ENCODE peak calls at places on chromosome 12, in nine cellular contexts. B, G, M, V, X, A, J, I and P are unnamed samples.

GRCh38 chr12:107560194-107560905 is 125.2 kb upstream of the PWP1 start:
- DNase-seq in I (no peak), X (no peak), A (no peak), B (no peak), G (no peak), M (no peak), J (no peak), V (no peak), P (no peak)

GRCh38 chr12:51118706-51119105 is 35.3 kb upstream of the CSRNP2 start:
- DNase-seq in B (no peak), J (peak), G (peak), I (no peak), V (no peak), A (no peak), M (no peak), X (no peak), P (peak)

GRCh38 chr12:117050060-117050459 is 49.2 kb downstream of the TESC start:
- DNase-seq in G (no peak), I (no peak), A (no peak), V (no peak), M (no peak), X (no peak), J (no peak), B (no peak), P (no peak)

GRCh38 chr12:123705935-123706334 is 6.2 kb upstream of the ATP6V0A2 start:
- DNase-seq in V (no peak), J (no peak), B (no peak), I (no peak), X (no peak), M (no peak), A (no peak), G (peak), P (no peak)

GRCh38 chr12:120199025-120199424 is 1.9 kb downstream of the RPLP0 start:
- DNase-seq in I (no peak), J (no peak), M (no peak), V (no peak), A (no peak), X (no peak), G (no peak), B (no peak), P (no peak)

GRCh38 chr12:71981149-71981548 is 42.5 kb downstream of the TPH2 start:
- DNase-seq in J (peak), M (no peak), V (no peak), G (no peak), X (no peak), I (no peak), B (peak), A (no peak), P (peak)

GRCh38 chr12:68612245-68612644 is 1.5 kb downstream of the RAP1B start:
- DNase-seq in G (peak), J (peak), A (no peak), M (no peak), V (no peak), I (no peak), X (no peak), B (peak), P (no peak)

GRCh38 chr12:102479099-102479887 is 1.1 kb downstream of the IGF1 start:
- DNase-seq in I (no peak), V (no peak), M (no peak), X (no peak), A (no peak), G (no peak), J (peak), B (no peak), P (peak)

GRCh38 chr12:76739896-76740295 is 24.0 kb upstream of the ZDHHC17 start:
- DNase-seq in M (no peak), J (no peak), V (no peak), G (no peak), B (no peak), A (no peak), X (no peak), I (no peak), P (no peak)

GRCh38 chr12:63966603-63966975 is 122.1 kb downstream of the SRGAP1 start:
- DNase-seq in B (no peak), V (no peak), J (no peak), A (no peak), M (no peak), G (no peak), X (no peak), I (no peak), P (no peak)

GRCh38 chr12:46908236-46908935 is 82.6 kb upstream of the SLC38A4 start:
- DNase-seq in X (no peak), M (no peak), V (no peak), A (no peak), I (no peak), J (peak), G (peak), B (peak), P (peak)

GRCh38 chr12:52988933-52989332 is 17.3 kb upstream of the EIF4B start:
- DNase-seq in A (no peak), B (no peak), V (no peak), G (no peak), M (no peak), I (no peak), X (no peak), J (no peak), P (no peak)

GRCh38 chr12:116194935-116195431 is 82.5 kb downstream of the MED13L start:
- DNase-seq in A (peak), I (peak), J (no peak), G (no peak), B (no peak), M (no peak), V (no peak), X (no peak), P (no peak)

GRCh38 chr12:107875772-107876171 is 101.3 kb downstream of the ASCL4 start:
- DNase-seq in I (no peak), J (no peak), X (no peak), V (no peak), G (no peak), B (no peak), A (no peak), M (no peak), P (no peak)

GRCh38 chr12:75943730-75944096 is 87.9 kb downstream of the PHLDA1 start:
- DNase-seq in B (no peak), I (no peak), J (no peak), M (no peak), V (no peak), G (no peak), X (no peak), A (no peak), P (no peak)

GRCh38 chr12:88952543-88952942 is 372.3 kb upstream of the KITLG start:
- DNase-seq in G (peak), V (no peak), I (no peak), B (peak), A (no peak), J (peak), X (no peak), M (no peak), P (peak)

GRCh38 chr12:89439946-89440345 is 84.7 kb downstream of the GALNT4 start:
- DNase-seq in M (no peak), I (no peak), J (peak), X (no peak), B (peak), V (no peak), G (peak), A (no peak), P (peak)

GRCh38 chr12:19517583-19517982 is 78.3 kb downstream of the AEBP2 start:
- DNase-seq in X (no peak), A (no peak), G (no peak), B (peak), M (no peak), J (no peak), V (no peak), I (no peak), P (no peak)

GRCh38 chr12:79298511-79298910 is 392.3 kb downstream of the PAWR start:
- DNase-seq in J (no peak), I (no peak), X (no peak), B (no peak), A (no peak), G (no peak), V (no peak), M (no peak), P (no peak)

GRCh38 chr12:29242921-29243431 is 93.9 kb downstream of the FAR2 start:
- DNase-seq in B (no peak), A (no peak), G (no peak), J (no peak), X (no peak), V (no peak), M (no peak), I (no peak), P (no peak)

GRCh38 chr12:127987199-127987901 is 279.6 kb upstream of the TMEM132C start:
- DNase-seq in A (no peak), G (peak), X (no peak), J (peak), V (no peak), B (no peak), I (no peak), M (no peak), P (no peak)

GRCh38 chr12:64669270-64669842 is 59.1 kb downstream of the RASSF3 start:
- DNase-seq in X (no peak), I (peak), A (peak), V (peak), J (no peak), M (no peak), B (no peak), G (peak), P (no peak)

GRCh38 chr12:3200032-3200617 is 122.9 kb downstream of the TSPAN9 start:
- DNase-seq in X (peak), G (peak), I (peak), A (no peak), V (peak), B (peak), J (peak), M (peak), P (peak)

GRCh38 chr12:5251786-5252185 is 180.1 kb upstream of the NTF3 start:
- DNase-seq in J (no peak), X (no peak), G (no peak), I (no peak), B (no peak), V (no peak), A (no peak), M (no peak), P (no peak)

GRCh38 chr12:53761306-53761705 is 9.5 kb upstream of the CISTR start:
- DNase-seq in G (no peak), B (no peak), I (no peak), A (no peak), M (no peak), V (no peak), J (no peak), X (no peak), P (no peak)

GRCh38 chr12:34396006-34396860 is 373.9 kb downstream of the ALG10 start:
- DNase-seq in A (peak), V (no peak), M (no peak), B (no peak), I (peak), X (no peak), G (no peak), J (no peak), P (no peak)

GRCh38 chr12:105580841-105581352 is 250.4 kb downstream of the C12orf75 start:
- DNase-seq in V (peak), X (no peak), I (no peak), M (no peak), B (no peak), G (no peak), J (no peak), A (no peak), P (no peak)

GRCh38 chr12:112858776-112859175 is 48.0 kb upstream of the OAS1 start:
- DNase-seq in M (no peak), J (no peak), B (no peak), I (no peak), V (no peak), X (no peak), G (no peak), A (no peak), P (no peak)

GRCh38 chr12:111437816-111438454 is 32.2 kb downstream of the SH2B3 start:
- DNase-seq in X (peak), I (no peak), J (peak), A (no peak), B (peak), G (peak), M (no peak), V (no peak), P (peak)

GRCh38 chr12:81863406-81863805 is 104.3 kb upstream of the PPFIA2 start:
- DNase-seq in V (no peak), A (no peak), G (peak), M (no peak), I (no peak), X (peak), J (no peak), B (no peak), P (no peak)

GRCh38 chr12:96219700-96220206 is 25.6 kb downstream of the ELK3 start:
- DNase-seq in X (peak), V (no peak), A (no peak), G (peak), B (peak), M (no peak), J (peak), I (no peak), P (peak)

DNA sequence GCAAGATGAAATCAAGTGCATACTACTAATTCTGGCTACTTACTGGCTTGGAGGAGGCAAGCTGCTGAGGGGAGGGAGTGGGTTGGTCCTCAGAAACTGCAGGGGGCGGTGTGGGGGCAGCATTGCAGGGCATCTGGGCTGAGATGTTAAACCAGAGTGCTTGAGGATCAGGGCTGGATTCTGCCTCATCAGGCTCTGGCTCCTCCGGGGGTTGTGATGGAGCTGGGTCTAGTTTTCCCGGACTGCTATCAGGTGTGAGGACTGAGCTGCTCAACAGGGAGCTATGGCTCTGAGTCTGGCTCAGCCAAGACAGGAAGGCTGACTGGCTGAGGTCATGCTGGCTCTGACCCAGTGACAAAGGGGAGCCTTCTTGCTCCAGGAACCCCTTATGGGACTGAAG is 28.6 kb downstream of the BAZ2A start:
- DNase-seq in V (peak), X (no peak), G (no peak), A (peak), I (peak), M (no peak), B (peak), J (no peak), P (no peak)
- TF ChIP-seq CTCF in V (no peak), X (peak), G (peak), A (no peak), I (peak), M (peak), B (peak), J (peak), P (peak)

GRCh38 chr12:22100952-22101748 is 55.1 kb downstream of the CMAS start:
- DNase-seq in A (peak), M (peak), I (peak), G (peak), X (no peak), V (peak), B (peak), J (peak), P (peak)
- TF ChIP-seq CTCF in A (peak), M (peak), I (peak), G (peak), X (peak), V (peak), B (peak), J (peak), P (peak)

DNA sequence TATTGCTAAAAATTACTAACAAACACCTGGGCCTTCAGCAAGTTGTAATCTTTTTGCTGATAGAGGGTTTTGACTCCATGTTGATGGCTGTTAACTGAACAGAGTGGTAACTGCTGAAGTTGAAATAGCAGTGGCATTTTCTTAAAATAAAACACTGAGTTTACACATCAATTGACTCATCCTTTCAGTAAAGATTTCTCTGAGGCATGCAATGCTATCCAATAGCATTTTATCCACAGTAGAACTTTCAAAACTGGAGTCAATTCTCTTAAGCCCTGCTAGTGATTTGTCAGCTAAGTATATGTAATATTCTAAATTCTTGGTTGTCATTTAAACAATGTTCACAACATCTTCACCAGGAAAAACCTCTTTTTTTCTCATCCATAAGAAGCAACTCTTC is 59.5 kb downstream of the CMAS start:
- DNase-seq in M (no peak), V (no peak), I (no peak), A (no peak), B (no peak), G (no peak), J (no peak), X (no peak), P (no peak)
- TF ChIP-seq CTCF in M (no peak), V (no peak), I (no peak), A (no peak), B (no peak), G (no peak), J (no peak), X (no peak), P (no peak)

GRCh38 chr12:9113987-9114309 is 1.8 kb downstream of the A2M start:
- DNase-seq in B (no peak), V (no peak), X (no peak), M (no peak), A (no peak), J (no peak), G (no peak), I (no peak), P (no peak)

GRCh38 chr12:9114946-9115345 is 773 bp downstream of the A2M start:
- DNase-seq in J (no peak), M (no peak), G (no peak), X (no peak), A (no peak), V (no peak), B (no peak), I (no peak), P (no peak)

GRCh38 chr12:9112076-9112853 is 3.5 kb downstream of the A2M start:
- DNase-seq in B (no peak), G (no peak), X (no peak), M (no peak), I (no peak), V (no peak), A (no peak), J (no peak), P (no peak)

GRCh38 chr12:9111525-9111924 is 4.2 kb downstream of the A2M start:
- DNase-seq in B (no peak), I (no peak), M (no peak), J (no peak), X (no peak), A (no peak), G (no peak), V (no peak), P (no peak)

DNA sequence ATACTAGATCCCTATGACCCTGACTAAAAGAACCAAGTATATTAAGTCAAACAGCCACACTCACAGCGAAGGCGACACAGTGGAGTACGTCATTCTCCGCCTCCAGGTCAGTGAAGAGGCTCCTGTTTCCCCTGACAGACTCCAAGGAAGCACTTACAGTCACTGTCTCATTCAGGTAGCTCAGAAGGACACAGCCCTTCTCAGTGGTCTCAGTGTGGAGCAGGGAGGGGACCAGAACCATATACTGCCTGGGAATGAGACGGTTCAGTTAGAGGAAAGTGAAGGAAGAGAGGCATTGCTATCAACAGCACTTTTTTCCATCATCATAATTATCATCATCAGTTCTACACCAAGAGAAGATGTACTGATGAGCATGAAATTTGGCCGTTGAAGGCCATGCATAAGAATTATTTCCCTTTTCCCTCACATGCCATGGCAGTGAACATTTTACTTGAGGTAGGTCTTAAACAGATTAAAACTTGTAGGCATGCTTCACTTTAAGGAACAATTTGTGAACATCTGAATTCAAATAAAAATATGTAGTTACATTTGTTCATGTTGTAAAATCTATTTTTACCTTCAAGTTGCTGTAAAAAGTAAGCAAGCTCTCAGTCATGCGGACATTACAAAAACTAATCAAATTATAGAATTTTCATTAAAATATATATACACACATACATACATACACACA is 2.3 kb downstream of the A2M start:
- DNase-seq in G (no peak), M (no peak), V (no peak), A (no peak), B (no peak), X (no peak), J (no peak), I (no peak), P (no peak)
- TF ChIP-seq CTCF in G (no peak), M (no peak), V (no peak), A (no peak), B (no peak), X (no peak), J (no peak), I (no peak), P (no peak)